ENCODE peak calls at places on chromosomes 3 and 15, in five cellular contexts. A is ovary, G is IMR-90, N is sigmoid colon, I is tibial nerve. J is an unnamed sample. For H3K27me3, the result is how much of the 10 kb centered on the place peaks cover.

GRCh38 chr3:109685084-109686079 is 348.0 kb upstream of the DPPA4 start:
- DNase-seq in N (peak), I (peak), G (peak), A (peak), J (peak)

GRCh38 chr3:175672119-175672689 is 813.1 kb downstream of the NAALADL2 start:
- DNase-seq in I (no peak), A (no peak), N (no peak), G (peak), J (no peak)

GRCh38 chr3:137948400-137949072 is 61.4 kb upstream of the CLDN18 start:
- DNase-seq in I (no peak), G (no peak), A (no peak), N (no peak), J (no peak)

GRCh38 chr3:49456417-49456816 is 13.7 kb upstream of the DAG1 start:
- DNase-seq in N (no peak), G (peak), I (no peak), A (no peak), J (no peak)

GRCh38 chr3:7646851-7647250 is 785.9 kb downstream of the GRM7 start:
- DNase-seq in I (no peak), A (no peak), N (no peak), G (no peak), J (no peak)

GRCh38 chr3:18126772-18127171 is 298.4 kb downstream of the SATB1 start:
- DNase-seq in A (no peak), I (no peak), N (no peak), G (no peak), J (no peak)

GRCh38 chr3:146165370-146165769 is 4.4 kb upstream of the PLOD2 start:
- DNase-seq in N (no peak), I (no peak), A (no peak), G (peak), J (no peak)

GRCh38 chr3:4736284-4736861 is 242.9 kb upstream of the BHLHE40 start:
- DNase-seq in G (peak), I (no peak), A (no peak), N (no peak), J (no peak)

GRCh38 chr15:31222769-31223345 is 103.8 kb upstream of the KLF13 start:
- DNase-seq in A (no peak), N (no peak), I (no peak), G (no peak), J (no peak)

GRCh38 chr15:25188051-25188450 is 233.3 kb downstream of the SNRPN start:
- DNase-seq in I (no peak), N (no peak), A (no peak), G (no peak), J (no peak)

GRCh38 chr3:71582612-71583568 is 638 bp downstream of the FOXP1 start:
- DNase-seq in G (peak), A (peak), N (peak), I (peak), J (peak)

GRCh38 chr15:83170474-83171165 is 37.0 kb downstream of the HDGFL3 start:
- DNase-seq in A (no peak), N (no peak), I (no peak), G (peak), J (no peak)

GRCh38 chr15:96789999-96790398 is 459.5 kb downstream of the NR2F2 start:
- DNase-seq in G (no peak), N (no peak), I (no peak), A (no peak), J (no peak)

GRCh38 chr3:45776611-45777010 is 19.7 kb downstream of the SLC6A20 start:
- DNase-seq in G (no peak), I (no peak), A (no peak), N (peak), J (peak)

GRCh38 chr3:196971094-196971698 is 2.6 kb upstream of the PIGZ start:
- DNase-seq in N (no peak), I (no peak), G (no peak), A (no peak), J (no peak)

GRCh38 chr3:122674339-122674738 is 6.3 kb upstream of the PARP14 start:
- DNase-seq in N (no peak), G (no peak), I (no peak), A (no peak), J (no peak)

GRCh38 chr3:61173685-61174084 is 77.6 kb downstream of the FHIT start:
- DNase-seq in I (no peak), A (no peak), G (no peak), N (no peak), J (no peak)

GRCh38 chr3:40766396-40766795 is 241.6 kb downstream of the ZNF621 start:
- DNase-seq in A (no peak), N (no peak), G (no peak), I (no peak), J (no peak)

GRCh38 chr15:77012868-77013267 is 17.9 kb downstream of the PSTPIP1 start:
- DNase-seq in A (no peak), G (no peak), N (no peak), I (no peak), J (no peak)

GRCh38 chr15:30065025-30065801 is 17.5 kb upstream of the GOLGA8J start:
- DNase-seq in N (no peak), I (no peak), A (no peak), G (peak), J (no peak)

GRCh38 chr3:133461291-133461690 is 61.4 kb downstream of the BFSP2 start:
- DNase-seq in A (no peak), G (no peak), N (no peak), I (no peak), J (no peak)

GRCh38 chr3:111538687-111539086 is 3.3 kb upstream of the CD96 start:
- DNase-seq in A (no peak), I (no peak), N (no peak), G (peak), J (no peak)

GRCh38 chr3:195245531-195245951 is 25.4 kb downstream of the XXYLT1 start:
- DNase-seq in G (no peak), A (no peak), N (no peak), I (no peak), J (peak)

GRCh38 chr3:159899198-159899597 is 89.4 kb upstream of the IL12A start:
- DNase-seq in N (no peak), G (no peak), A (no peak), I (no peak), J (no peak)

GRCh38 chr15:98311566-98312188 is 336.7 kb upstream of the IGF1R start:
- DNase-seq in A (peak), G (peak), N (peak), I (peak), J (peak)

GRCh38 chr15:31537770-31538592 is 211.3 kb downstream of the KLF13 start:
- DNase-seq in G (no peak), A (no peak), I (no peak), N (no peak), J (no peak)

GRCh38 chr3:43411429-43411828 is 125.1 kb downstream of the SNRK start:
- DNase-seq in N (no peak), G (no peak), I (no peak), A (no peak), J (no peak)

GRCh38 chr3:15647629-15648167 is 46.2 kb downstream of the BTD start:
- DNase-seq in A (no peak), I (no peak), N (no peak), G (peak), J (no peak)

DNA sequence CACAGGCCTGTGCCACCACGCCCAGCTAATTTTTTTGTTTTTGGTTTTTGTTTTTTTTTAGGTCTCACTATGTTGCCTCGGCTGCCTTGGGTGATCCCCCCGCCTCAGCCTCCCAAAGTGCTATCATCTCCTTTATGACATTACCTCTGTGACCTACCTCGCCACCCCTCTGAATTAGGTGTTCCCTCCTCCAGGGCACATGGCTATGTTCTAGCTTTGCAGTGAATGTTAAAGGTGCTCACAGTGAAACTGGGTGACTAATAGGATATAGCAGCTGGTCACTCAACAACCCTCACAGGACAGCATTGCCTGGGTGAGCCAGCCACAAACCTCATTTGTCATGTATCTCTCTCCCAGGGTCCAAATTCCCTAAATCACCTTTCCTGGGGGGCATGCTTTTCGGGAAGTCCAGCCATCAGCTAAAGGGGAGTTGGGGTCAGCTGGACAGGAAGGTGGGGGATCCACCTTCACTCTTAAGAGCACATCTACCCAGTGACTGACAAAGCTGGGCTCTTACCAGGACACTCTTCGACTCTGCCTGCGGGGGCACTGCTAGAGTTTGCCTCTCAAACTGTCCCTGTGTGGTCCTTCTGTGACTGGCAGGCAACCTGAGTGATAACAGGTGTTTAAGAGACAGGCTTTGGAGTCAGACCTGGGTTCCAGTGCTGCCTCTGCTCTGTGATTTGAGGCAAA is 1.6 kb upstream of the TTLL3 start:
- DNase-seq in G (peak), I (no peak), A (no peak), N (no peak), J (no peak)
- TF ChIP-seq POLR2A in G (no peak), I (no peak), A (no peak), N (no peak), J (no peak)

GRCh38 chr3:154193174-154193573 is 72.0 kb downstream of the ARHGEF26 start:
- DNase-seq in N (no peak), G (peak), I (no peak), A (no peak), J (no peak)

GRCh38 chr3:154188846-154189245 is 67.7 kb downstream of the ARHGEF26 start:
- DNase-seq in G (no peak), I (no peak), N (no peak), A (no peak), J (no peak)

GRCh38 chr3:154191520-154191919 is 70.3 kb downstream of the ARHGEF26 start:
- DNase-seq in I (no peak), N (no peak), A (no peak), G (peak), J (no peak)

GRCh38 chr3:154194869-154195268 is 73.7 kb downstream of the ARHGEF26 start:
- DNase-seq in G (peak), A (no peak), N (no peak), I (no peak), J (no peak)

DNA sequence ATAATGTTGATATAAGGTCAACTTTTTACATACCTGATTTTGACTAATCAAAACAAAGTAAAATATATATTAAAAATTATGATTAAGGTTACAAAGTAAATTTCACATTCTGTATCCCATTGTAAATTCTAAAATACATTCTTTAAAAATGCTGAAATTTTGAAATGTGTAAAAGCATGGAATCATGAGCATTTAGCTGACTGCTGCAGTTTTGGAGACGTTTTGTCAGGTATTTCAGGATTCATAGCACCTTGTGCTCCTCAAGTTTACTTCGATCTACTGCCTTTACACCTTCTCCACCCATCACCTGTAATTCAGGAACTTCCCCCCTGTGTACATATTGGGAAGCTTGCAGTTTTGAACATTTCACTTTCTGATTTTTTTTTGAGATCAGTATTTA is 71.0 kb downstream of the ARHGEF26 start:
- DNase-seq in I (no peak), G (no peak), A (no peak), N (no peak), J (no peak)
- H3K27me3 ChIP-seq in I (under half), G (under half), A (under half), N (under half), J (under half)

DNA sequence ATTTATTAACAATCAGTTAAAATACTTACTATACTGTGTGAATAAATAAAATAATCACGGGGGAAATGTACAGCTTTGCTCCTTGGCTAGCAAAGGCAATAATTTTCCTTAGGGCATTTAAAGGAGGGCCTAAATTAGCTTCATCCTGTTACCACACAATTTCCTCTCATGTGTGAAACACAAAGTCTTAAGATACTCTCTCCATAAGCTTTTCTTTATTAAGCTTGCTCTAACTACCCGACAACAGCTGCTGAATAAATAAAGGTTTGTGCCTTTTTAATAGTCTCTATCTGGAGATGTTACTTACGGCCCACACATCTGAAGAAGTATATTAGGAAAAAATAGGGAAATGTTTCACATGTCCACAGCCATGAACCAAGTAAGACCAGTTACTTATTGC is 29.7 kb downstream of the ZNF106 start:
- DNase-seq in I (no peak), G (no peak), A (no peak), N (no peak), J (no peak)
- TF ChIP-seq POLR2A in I (no peak), G (no peak), A (no peak), N (no peak), J (no peak)

DNA sequence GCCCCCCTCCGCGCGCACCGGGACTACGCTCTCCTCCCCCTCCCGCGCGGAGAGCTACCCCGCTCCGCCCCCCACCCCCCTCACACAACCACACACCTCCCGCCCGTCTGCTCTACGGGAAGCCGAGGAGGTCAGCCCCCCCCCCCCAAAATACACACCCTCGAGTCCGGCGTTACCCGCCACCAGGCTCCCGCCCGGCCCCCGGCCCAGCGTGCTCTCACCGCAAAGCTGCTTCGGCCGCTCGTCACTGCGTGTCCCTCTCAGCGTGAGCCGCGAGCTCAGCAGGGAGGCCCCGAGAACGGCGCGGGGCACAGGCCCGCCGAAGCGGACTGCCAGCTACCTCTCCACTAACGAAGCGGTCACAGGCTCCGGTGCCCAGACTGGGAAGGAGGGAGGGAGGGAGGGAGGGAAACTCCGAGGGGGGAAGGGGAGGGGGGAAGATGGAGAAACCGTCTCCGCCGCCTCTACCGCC is 252 bp downstream of the SIN3A start:
- DNase-seq in A (no peak), N (no peak), G (no peak), I (no peak), J (no peak)
- H3K27me3 ChIP-seq in A (under half), N (under half), G (under half), I (under half), J (under half)